ENCODE peak calls at places on chromosomes 11 and 22, in seven cellular contexts. S is activated naive CD4-positive, alpha-beta T cell; R is nucleus accumbens; P is cardiac fibroblast; U is GOT3; B is NCI-H460; W is iris pigment epithelial cell. A is an unnamed sample.

GRCh38 chr11:48123934-48124755 is 92.5 kb upstream of the OR4B1 start:
- DNase-seq in S (no peak), R (no peak), P (peak), U (no peak), B (no peak), W (no peak), A (no peak)

GRCh38 chr11:119696378-119697157 is 32.4 kb downstream of the NECTIN1 start:
- DNase-seq in S (no peak), R (no peak), P (no peak), U (no peak), B (no peak), W (no peak), A (no peak)

GRCh38 chr11:47408598-47409439 is 429 bp downstream of the SLC39A13 start:
- DNase-seq in S (no peak), R (no peak), P (peak), U (no peak), B (no peak), W (peak), A (peak)

GRCh38 chr11:65492637-65493366 is 6.0 kb upstream of the MALAT1 start:
- DNase-seq in S (no peak), R (peak), P (peak), U (no peak), B (peak), W (peak), A (peak)

GRCh38 chr11:86795962-86796361 is 4.4 kb upstream of the PRSS23 start:
- DNase-seq in S (no peak), R (no peak), P (peak), U (no peak), B (no peak), W (peak), A (no peak)

GRCh38 chr11:117519170-117519569 is 191.5 kb downstream of the CEP164 start:
- DNase-seq in S (no peak), R (no peak), P (no peak), U (no peak), B (no peak), W (peak), A (no peak)

GRCh38 chr11:64305691-64306562 is 603 bp downstream of the ESRRA start:
- DNase-seq in S (no peak), R (peak), P (peak), U (no peak), B (peak), W (no peak), A (peak)

GRCh38 chr11:29024386-29024785 is 916.2 kb downstream of the METTL15 start:
- DNase-seq in S (no peak), R (no peak), P (no peak), U (no peak), B (no peak), W (peak), A (no peak)

GRCh38 chr22:45268167-45268957 is 16.4 kb upstream of the UPK3A start:
- DNase-seq in S (no peak), R (no peak), P (no peak), U (no peak), B (no peak), W (no peak), A (no peak)

GRCh38 chr11:101955701-101956100 is 39.4 kb upstream of the ANGPTL5 start:
- DNase-seq in S (no peak), R (no peak), P (no peak), U (no peak), B (no peak), W (no peak), A (no peak)

GRCh38 chr22:22076361-22076760 is 93.8 kb upstream of the TOP3B start:
- DNase-seq in S (no peak), R (no peak), P (no peak), U (no peak), B (no peak), W (no peak), A (no peak)

GRCh38 chr22:29044657-29045176 is 16.9 kb downstream of the C22orf31 start:
- DNase-seq in S (no peak), R (no peak), P (peak), U (no peak), B (no peak), W (peak), A (peak)

GRCh38 chr11:61082931-61083531 is 19.3 kb upstream of the CD5 start:
- DNase-seq in S (no peak), R (no peak), P (no peak), U (no peak), B (no peak), W (no peak), A (no peak)

GRCh38 chr11:65298655-65299179 is 15.9 kb upstream of the CDC42EP2 start:
- DNase-seq in S (no peak), R (no peak), P (peak), U (no peak), B (no peak), W (no peak), A (no peak)

GRCh38 chr11:55806248-55806647 is 4.9 kb upstream of the OR5L1 start:
- DNase-seq in S (no peak), R (no peak), P (no peak), U (no peak), B (no peak), W (no peak), A (no peak)

GRCh38 chr11:116375221-116375620 is 397.6 kb downstream of the BUD13 start:
- DNase-seq in S (no peak), R (no peak), P (no peak), U (no peak), B (no peak), W (no peak), A (no peak)

GRCh38 chr11:1546536-1547466 is 25.3 kb downstream of the DUSP8 start:
- DNase-seq in S (no peak), R (no peak), P (peak), U (no peak), B (no peak), W (peak), A (no peak)

GRCh38 chr11:108672113-108672512 is 7.2 kb downstream of the DDX10 start:
- DNase-seq in S (no peak), R (no peak), P (peak), U (no peak), B (no peak), W (peak), A (no peak)

GRCh38 chr11:119758291-119758690 is 29.3 kb upstream of the NECTIN1 start:
- DNase-seq in S (no peak), R (no peak), P (no peak), U (no peak), B (no peak), W (peak), A (peak)

GRCh38 chr22:45891471-45891995 is 85.4 kb downstream of the WNT7B start:
- DNase-seq in S (no peak), R (no peak), P (no peak), U (no peak), B (no peak), W (no peak), A (no peak)

GRCh38 chr11:75717608-75718403 is at the start of gene MOGAT2:
- DNase-seq in S (no peak), R (no peak), P (peak), U (no peak), B (no peak), W (no peak), A (no peak)

GRCh38 chr11:113449743-113450142 is 25.5 kb downstream of the DRD2 start:
- DNase-seq in S (no peak), R (no peak), P (no peak), U (no peak), B (no peak), W (no peak), A (no peak)

GRCh38 chr11:123454060-123454651 is 24.1 kb downstream of the GRAMD1B start:
- DNase-seq in S (no peak), R (no peak), P (peak), U (no peak), B (peak), W (peak), A (peak)

GRCh38 chr11:43681543-43681942 is 1.0 kb downstream of the HSD17B12 start:
- DNase-seq in S (no peak), R (no peak), P (peak), U (no peak), B (peak), W (peak), A (no peak)

GRCh38 chr11:91194551-91194950 is 971.7 kb upstream of the CHORDC1 start:
- DNase-seq in S (no peak), R (no peak), P (no peak), U (no peak), B (no peak), W (no peak), A (no peak)

GRCh38 chr11:125343732-125344131 is 152.3 kb downstream of the FEZ1 start:
- DNase-seq in S (no peak), R (no peak), P (peak), U (no peak), B (no peak), W (peak), A (no peak)

GRCh38 chr11:134543144-134544044 is 131.4 kb upstream of the B3GAT1 start:
- DNase-seq in S (no peak), R (no peak), P (no peak), U (no peak), B (no peak), W (no peak), A (no peak)

GRCh38 chr11:87351671-87352070 is 313.9 kb downstream of the TMEM135 start:
- DNase-seq in S (no peak), R (no peak), P (no peak), U (no peak), B (no peak), W (no peak), A (no peak)

GRCh38 chr22:26170112-26170492 is 840 bp downstream of the SEZ6L start:
- DNase-seq in S (no peak), R (no peak), P (no peak), U (no peak), B (no peak), W (no peak), A (no peak)

GRCh38 chr11:41074318-41074717 is 385.1 kb downstream of the LRRC4C start:
- DNase-seq in S (no peak), R (no peak), P (no peak), U (no peak), B (no peak), W (no peak), A (no peak)

GRCh38 chr22:25764270-25765015 is 22.5 kb downstream of the MYO18B start:
- DNase-seq in S (no peak), R (no peak), P (no peak), U (no peak), B (no peak), W (no peak), A (no peak)

GRCh38 chr11:122478986-122479385 is 176.5 kb upstream of the UBASH3B start:
- DNase-seq in S (no peak), R (no peak), P (no peak), U (no peak), B (no peak), W (no peak), A (no peak)

GRCh38 chr11:27965559-27965958 is 142.4 kb downstream of the KIF18A start:
- DNase-seq in S (no peak), R (no peak), P (no peak), U (no peak), B (no peak), W (no peak), A (no peak)

GRCh38 chr11:32939866-32940265 is 47.3 kb downstream of the QSER1 start:
- DNase-seq in S (no peak), R (no peak), P (no peak), U (no peak), B (no peak), W (no peak), A (no peak)

A was measured in H4.